ENCODE peak calls at places on chromosomes 13 and 19, in five cellular contexts. H is mammary epithelial cell; C is BE2C; W is GM12878; V is CD8-positive, alpha-beta memory T cell. M is an unnamed sample.
A peak's percentile ranks its signal among the peaks of the same experiment; 100 is the strongest.

GRCh38 chr19:40443930-40444180 is 280 bp downstream of the SERTAD3 start:
- DNase-seq in H (no peak), C (no peak), W (no peak), V (no peak), M (no peak)

GRCh38 chr19:47094557-47095517 is 18.7 kb downstream of the ZC3H4 start:
- DNase-seq in H (no peak), C (no peak), W (no peak), V (no peak), M (no peak)

GRCh38 chr13:67726979-67727378 is 496.8 kb upstream of the PCDH9 start:
- DNase-seq in H (no peak), C (peak; percentile 6), W (no peak), V (no peak), M (no peak)

GRCh38 chr19:1776606-1777147 is 23.4 kb downstream of the ONECUT3 start:
- DNase-seq in H (no peak), C (no peak), W (no peak), V (no peak), M (no peak)

GRCh38 chr19:14561832-14562351 is 10.0 kb downstream of the NDUFB7 start:
- DNase-seq in H (peak; percentile 81), C (no peak), W (no peak), V (no peak), M (no peak)

GRCh38 chr19:18697680-18698079 is 14.2 kb downstream of the CRTC1 start:
- DNase-seq in H (no peak), C (no peak), W (no peak), V (no peak), M (no peak)

GRCh38 chr13:112072531-112073244 is 5.7 kb downstream of the SOX1 start:
- DNase-seq in H (no peak), C (no peak), W (no peak), V (no peak), M (no peak)

GRCh38 chr19:5171711-5172110 is 168.9 kb downstream of the PTPRS start:
- DNase-seq in H (no peak), C (no peak), W (no peak), V (no peak), M (no peak)

GRCh38 chr13:33958964-33959363 is 141.0 kb downstream of the RFC3 start:
- DNase-seq in H (no peak), C (no peak), W (peak; percentile 8), V (no peak), M (no peak)

GRCh38 chr19:34310494-34310981 is 54.5 kb upstream of the GPI start:
- DNase-seq in H (no peak), C (no peak), W (no peak), V (no peak), M (no peak)

GRCh38 chr13:108915634-108916497 is 286.5 kb downstream of the MYO16 start:
- DNase-seq in H (peak; percentile 94), C (peak; percentile 27), W (peak; percentile 52), V (peak; percentile 79), M (peak; percentile 95)

GRCh38 chr19:51166846-51167490 is 24.9 kb downstream of the SIGLEC7 start:
- DNase-seq in H (no peak), C (no peak), W (no peak), V (no peak), M (no peak)

DNA sequence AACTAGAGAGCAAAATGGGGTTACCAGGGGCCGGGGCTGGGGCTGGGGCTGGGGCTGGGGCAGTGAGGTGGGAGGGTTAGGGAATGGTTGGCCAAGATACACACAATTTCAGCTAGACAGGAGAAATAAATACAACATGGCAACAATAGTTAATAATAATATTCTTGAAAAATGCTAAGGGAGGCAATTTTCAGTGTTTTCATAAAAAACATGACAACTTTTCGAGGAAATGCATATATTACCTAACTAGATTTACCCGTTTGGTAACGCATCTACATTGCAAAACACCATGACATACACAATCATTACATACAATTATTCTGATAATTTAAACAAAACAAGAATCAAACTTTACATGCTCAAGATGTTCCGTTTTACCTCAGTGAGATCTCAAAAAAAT is 12.2 kb downstream of the RFPL4AL1 start:
- DNase-seq in H (no peak), C (no peak), W (no peak), V (no peak), M (no peak)
- H3K9me3 ChIP-seq in H (peaks cover 10% of the 10 kb centered on the region), C (no peaks in the 10 kb centered on the region), W (no peaks in the 10 kb centered on the region), V (no peaks in the 10 kb centered on the region), M (no peaks in the 10 kb centered on the region)

GRCh38 chr19:57688011-57688763 is 6.4 kb downstream of the ZNF551 start:
- DNase-seq in H (peak; percentile 20), C (no peak), W (no peak), V (no peak), M (no peak)

GRCh38 chr19:57687363-57688010 is 5.7 kb downstream of the ZNF551 start:
- DNase-seq in H (no peak), C (no peak), W (no peak), V (no peak), M (no peak)

GRCh38 chr19:57689750-57690149 is 8.0 kb downstream of the ZNF551 start:
- DNase-seq in H (peak; percentile 95), C (no peak), W (no peak), V (no peak), M (no peak)

GRCh38 chr19:57682226-57682766 is 519 bp downstream of the ZNF551 start:
- DNase-seq in H (no peak), C (no peak), W (no peak), V (no peak), M (no peak)

GRCh38 chr19:57686727-57687126 is 5.0 kb downstream of the ZNF551 start:
- DNase-seq in H (no peak), C (no peak), W (no peak), V (no peak), M (no peak)
- H3K9me3 ChIP-seq in H (peaks cover 63% of the 10 kb centered on the region), C (peaks cover 31% of the 10 kb centered on the region), W (peaks cover 64% of the 10 kb centered on the region), V (peaks cover 80% of the 10 kb centered on the region), M (peaks cover 81% of the 10 kb centered on the region)

DNA sequence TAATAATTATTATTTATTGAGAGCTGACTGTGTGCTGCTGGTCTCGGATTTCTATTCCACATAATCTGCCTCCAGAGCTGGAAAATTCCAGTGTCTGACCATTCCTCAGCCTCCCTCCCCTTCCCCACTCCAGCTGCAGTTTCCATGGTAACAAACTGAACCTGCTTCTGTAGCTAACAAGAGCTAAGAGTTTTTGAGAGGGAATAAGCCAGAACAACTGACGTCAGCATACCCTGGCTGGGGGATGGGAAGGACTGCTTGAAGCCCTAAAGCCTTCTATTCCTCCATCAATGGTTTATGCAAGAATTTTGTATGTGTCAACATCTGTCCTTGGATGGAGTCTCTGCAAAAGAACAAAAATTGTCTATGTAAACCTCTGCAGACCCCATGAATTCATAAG is 26.0 kb upstream of the PEG3 start:
- DNase-seq in H (no peak), C (no peak), W (no peak), V (no peak), M (no peak)
- H3K9me3 ChIP-seq in H (peaks cover 35% of the 10 kb centered on the region), C (no peaks in the 10 kb centered on the region), W (no peaks in the 10 kb centered on the region), V (peaks cover 6% of the 10 kb centered on the region), M (peaks cover 20% of the 10 kb centered on the region)

GRCh38 chr19:7083076-7083956 is 13.8 kb downstream of the ZNF557 start:
- DNase-seq in H (peak; percentile 16), C (no peak), W (no peak), V (no peak), M (peak; percentile 28)

DNA sequence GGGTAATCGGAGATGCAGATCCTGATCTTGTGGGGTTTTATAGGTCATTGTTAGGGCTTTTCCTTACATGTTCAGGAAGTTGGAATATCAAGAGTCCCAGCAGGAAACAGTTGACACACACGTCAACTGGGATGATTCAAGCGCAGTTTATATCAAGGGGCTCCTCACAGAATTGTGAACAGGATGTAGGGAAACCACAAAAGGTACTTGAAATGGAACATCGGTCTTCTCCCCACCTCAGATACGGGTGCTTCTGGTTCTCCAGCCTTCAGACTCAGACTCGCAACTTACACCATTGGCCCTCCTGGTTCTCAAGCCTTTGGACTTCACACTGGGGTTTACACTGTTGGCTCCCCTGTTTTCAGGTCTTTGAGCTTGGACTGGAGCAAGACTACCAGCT is 19.5 kb downstream of the ZNF557 start:
- DNase-seq in H (no peak), C (no peak), W (no peak), V (no peak), M (no peak)
- H3K9me3 ChIP-seq in H (peaks cover 39% of the 10 kb centered on the region), C (peaks cover 1% of the 10 kb centered on the region), W (peaks cover 27% of the 10 kb centered on the region), V (peaks cover 46% of the 10 kb centered on the region), M (peaks cover 45% of the 10 kb centered on the region)

DNA sequence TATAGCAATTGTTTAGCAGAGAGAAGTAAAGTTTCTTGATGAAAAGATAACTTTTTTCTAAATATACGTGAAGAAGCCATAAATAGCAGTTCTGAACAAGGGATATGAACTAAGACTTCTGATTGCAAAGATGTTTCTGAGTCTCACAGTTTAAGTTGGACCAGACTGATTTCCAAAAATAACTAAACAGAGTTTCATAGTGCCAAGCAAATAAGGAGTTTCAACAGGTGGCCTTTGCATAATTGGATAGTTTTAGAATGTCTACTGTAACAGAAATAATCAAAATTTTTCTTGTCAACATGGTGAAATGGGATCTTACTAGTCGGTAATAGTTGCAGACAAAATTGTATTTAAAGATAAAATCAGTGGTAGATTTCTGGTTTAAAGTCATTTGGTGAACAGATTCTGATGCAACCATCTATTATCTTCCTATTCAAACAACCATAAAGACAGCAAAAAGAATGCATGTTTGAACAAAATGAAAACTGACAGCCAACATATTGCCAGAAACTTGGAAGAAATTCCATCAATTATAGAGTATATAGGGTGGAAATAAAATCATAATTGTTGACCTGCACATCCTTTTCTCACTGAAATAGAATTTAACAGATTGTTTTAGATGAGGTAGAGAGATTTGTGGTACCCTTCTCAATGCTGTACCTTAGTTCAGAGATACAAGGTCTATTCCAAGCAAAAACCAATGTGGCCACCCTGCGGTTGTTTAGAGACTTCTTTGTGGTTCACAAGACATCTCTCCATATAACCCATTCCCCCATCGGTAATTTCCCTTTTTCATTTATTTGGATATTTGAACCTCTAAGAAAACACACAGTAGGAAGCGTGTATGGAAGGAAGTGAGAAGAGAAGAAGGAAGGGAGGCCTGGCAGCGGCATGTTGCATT is 275.3 kb downstream of the COG6 start:
- DNase-seq in H (no peak), C (no peak), W (no peak), V (no peak), M (no peak)
- H3K9me3 ChIP-seq in H (no peaks in the 10 kb centered on the region), C (no peaks in the 10 kb centered on the region), W (no peaks in the 10 kb centered on the region), V (no peaks in the 10 kb centered on the region), M (no peaks in the 10 kb centered on the region)

GRCh38 chr19:35380450-35381124 is 9.7 kb downstream of the GPR42 start:
- DNase-seq in H (no peak), C (no peak), W (no peak), V (no peak), M (no peak)

GRCh38 chr19:35383536-35383935 is 12.7 kb downstream of the GPR42 start:
- DNase-seq in H (no peak), C (no peak), W (no peak), V (no peak), M (no peak)

GRCh38 chr19:35379992-35380391 is 9.1 kb downstream of the GPR42 start:
- DNase-seq in H (no peak), C (no peak), W (no peak), V (no peak), M (no peak)

GRCh38 chr19:35381926-35382325 is 11.1 kb downstream of the GPR42 start:
- DNase-seq in H (no peak), C (no peak), W (no peak), V (no peak), M (no peak)

DNA sequence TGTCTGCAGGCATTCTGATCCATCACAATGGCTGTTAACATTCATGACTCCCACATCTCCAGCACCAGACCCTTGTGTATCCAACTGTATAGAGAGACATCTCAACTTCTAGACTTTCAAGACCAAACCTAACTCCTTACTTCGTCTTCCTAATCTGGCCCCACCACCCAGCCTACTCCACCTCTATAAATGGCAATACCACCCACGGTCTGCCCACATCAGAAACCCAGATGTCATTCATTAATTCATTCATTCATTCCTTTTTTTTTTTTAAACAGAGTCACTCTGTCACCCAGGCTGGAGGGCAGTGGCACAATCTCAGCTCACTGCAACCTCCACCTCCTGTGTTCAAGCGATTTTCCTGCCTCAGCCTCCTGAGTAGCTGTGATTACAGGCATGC is 10.4 kb downstream of the GPR42 start:
- DNase-seq in H (no peak), C (no peak), W (no peak), V (no peak), M (no peak)
- H3K9me3 ChIP-seq in H (peaks cover 2% of the 10 kb centered on the region), C (peaks cover 3% of the 10 kb centered on the region), W (peaks cover 3% of the 10 kb centered on the region), V (no peaks in the 10 kb centered on the region), M (peaks cover 6% of the 10 kb centered on the region)

GRCh38 chr19:44131955-44132354 is 9.4 kb upstream of the ZNF234 start:
- DNase-seq in H (no peak), C (no peak), W (no peak), V (no peak), M (no peak)
- H3K9me3 ChIP-seq in H (peaks cover 14% of the 10 kb centered on the region), C (peaks cover 6% of the 10 kb centered on the region), W (peaks cover 8% of the 10 kb centered on the region), V (peaks cover 17% of the 10 kb centered on the region), M (peaks cover 14% of the 10 kb centered on the region)